ENCODE peak calls at places on chromosomes 16 and 17, in seven cellular contexts. F is choroid plexus epithelial cell; N is epithelial cell of esophagus; C is Caco-2; E is CD8-positive, alpha-beta T cell; O is bronchial epithelial cell; D is OCI-LY7. K is an unnamed sample.

GRCh38 chr17:59361916-59362810 is 30.7 kb downstream of the YPEL2 start:
- DNase-seq in F (peak), N (peak), C (no peak), E (peak), O (peak), D (peak), K (peak)

GRCh38 chr16:49158029-49158642 is 123.5 kb downstream of the CBLN1 start:
- DNase-seq in F (peak), N (peak), C (peak), E (no peak), O (peak), D (peak), K (no peak)

GRCh38 chr16:29117631-29118030 is 132.8 kb downstream of the LAT start:
- DNase-seq in F (no peak), N (no peak), C (no peak), E (no peak), O (no peak), D (no peak), K (no peak)

GRCh38 chr17:45650601-45651000 is 133.5 kb upstream of the CRHR1 start:
- DNase-seq in F (no peak), N (no peak), C (no peak), E (no peak), O (no peak), D (no peak), K (no peak)

GRCh38 chr16:83814654-83814985 is 6.8 kb downstream of the HSBP1 start:
- DNase-seq in F (no peak), N (no peak), C (no peak), E (no peak), O (no peak), D (no peak), K (no peak)

GRCh38 chr17:50707296-50708049 is at the start of gene ANKRD40:
- DNase-seq in F (peak), N (peak), C (peak), E (peak), O (peak), D (peak), K (peak)

GRCh38 chr16:4675864-4676786 is 17.2 kb upstream of the NUDT16L1 start:
- DNase-seq in F (no peak), N (no peak), C (no peak), E (peak), O (no peak), D (no peak), K (no peak)

GRCh38 chr17:67532326-67532871 is 155.3 kb downstream of the PITPNC1 start:
- DNase-seq in F (peak), N (no peak), C (no peak), E (no peak), O (no peak), D (no peak), K (no peak)

GRCh38 chr17:31460226-31460721 is 68.8 kb downstream of the RAB11FIP4 start:
- DNase-seq in F (no peak), N (no peak), C (no peak), E (no peak), O (no peak), D (no peak), K (no peak)

GRCh38 chr16:67185866-67186134 is 2.0 kb upstream of the MATCAP1 start:
- DNase-seq in F (no peak), N (no peak), C (no peak), E (no peak), O (no peak), D (no peak), K (no peak)

GRCh38 chr16:1037023-1037933 is 35.3 kb upstream of the SSTR5 start:
- DNase-seq in F (peak), N (peak), C (no peak), E (no peak), O (peak), D (no peak), K (no peak)

GRCh38 chr17:43591750-43592562 is 45.8 kb upstream of the ETV4 start:
- DNase-seq in F (peak), N (peak), C (peak), E (no peak), O (peak), D (no peak), K (peak)

GRCh38 chr17:56640116-56640515 is 46.6 kb downstream of the NOG start:
- DNase-seq in F (no peak), N (no peak), C (no peak), E (no peak), O (no peak), D (no peak), K (no peak)

GRCh38 chr16:70162041-70162451 is 11.5 kb upstream of the CLEC18C start:
- DNase-seq in F (peak), N (peak), C (no peak), E (no peak), O (peak), D (no peak), K (peak)

GRCh38 chr17:72244494-72244893 is 123.7 kb downstream of the SOX9 start:
- DNase-seq in F (peak), N (peak), C (no peak), E (no peak), O (peak), D (no peak), K (no peak)

GRCh38 chr17:5381542-5381941 is 37.9 kb downstream of the NUP88 start:
- DNase-seq in F (peak), N (peak), C (no peak), E (no peak), O (peak), D (no peak), K (no peak)

GRCh38 chr16:18024566-18024965 is 312.0 kb downstream of the NPIPA8 start:
- DNase-seq in F (no peak), N (no peak), C (no peak), E (no peak), O (no peak), D (no peak), K (no peak)
- TF ChIP-seq CTCF in F (no peak), N (no peak), C (no peak), E (no peak), O (no peak), D (no peak), K (no peak)

DNA sequence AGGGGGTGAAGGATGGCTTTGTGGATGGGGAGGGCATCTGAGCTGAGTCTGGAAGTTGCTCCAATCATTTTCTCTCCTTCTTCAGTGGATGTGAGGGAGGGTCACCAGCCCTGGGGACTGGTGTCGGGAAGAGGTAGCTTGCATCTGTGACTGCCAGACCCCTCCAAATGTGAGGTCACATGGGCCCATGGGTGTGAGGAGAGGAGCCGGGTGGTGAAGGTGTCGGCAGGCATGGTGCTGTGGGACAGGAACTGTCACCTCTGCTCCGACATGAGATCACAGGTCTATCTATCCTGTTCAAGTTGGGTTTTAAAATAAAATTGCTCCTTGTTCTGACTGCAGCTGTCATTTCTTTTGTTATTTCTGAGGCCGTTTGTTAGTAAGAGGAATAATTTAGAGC is 351.1 kb downstream of the CPPED1 start:
- DNase-seq in F (no peak), N (no peak), C (no peak), E (no peak), O (no peak), D (no peak), K (no peak)
- TF ChIP-seq CTCF in F (no peak), N (no peak), C (no peak), E (no peak), O (no peak), D (no peak), K (no peak)

DNA sequence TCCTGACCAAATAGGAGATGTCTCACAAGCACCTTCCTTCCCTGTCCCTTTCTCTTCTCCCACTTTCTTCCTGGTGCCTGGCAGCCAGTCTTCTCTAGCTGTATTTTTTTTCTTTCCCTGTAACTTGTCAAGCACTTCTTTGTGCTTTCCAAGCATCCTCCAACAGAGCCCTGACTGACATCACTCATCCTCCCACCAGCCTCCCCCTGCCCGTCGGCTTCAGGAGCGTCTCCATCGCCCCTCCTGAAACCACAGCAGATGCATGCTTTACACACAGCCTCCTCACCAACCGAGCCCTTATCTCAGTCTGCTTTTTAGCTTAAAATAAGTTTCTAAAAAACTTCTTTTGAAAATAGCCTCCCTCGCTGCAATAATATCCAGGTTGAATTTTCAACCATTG is 268.7 kb upstream of the CDH5 start:
- DNase-seq in F (no peak), N (no peak), C (no peak), E (no peak), O (no peak), D (no peak), K (no peak)
- TF ChIP-seq CTCF in F (no peak), N (no peak), C (no peak), E (no peak), O (no peak), D (no peak), K (no peak)

GRCh38 chr17:78263063-78263735 is 31.8 kb downstream of the TMEM235 start:
- DNase-seq in F (peak), N (no peak), C (no peak), E (no peak), O (no peak), D (no peak), K (no peak)
- TF ChIP-seq CTCF in F (no peak), N (no peak), C (no peak), E (no peak), O (no peak), D (no peak), K (no peak)